ENCODE peak calls at places on chromosomes 6 and 20, in five cellular contexts. G is type B pancreatic cell, D is coronary artery, O is endothelial cell, R is pancreas. U is an unnamed sample.

GRCh38 chr6:79724816-79725215 is 93.7 kb downstream of the SH3BGRL2 start:
- DNase-seq in G (no peak), D (no peak), O (no peak), R (no peak), U (no peak)

GRCh38 chr20:59428441-59429205 is 128.2 kb downstream of the EDN3 start:
- DNase-seq in G (no peak), D (no peak), O (no peak), R (no peak), U (no peak)

GRCh38 chr20:58723628-58723984 is 31.0 kb downstream of the NPEPL1 start:
- DNase-seq in G (peak), D (no peak), O (no peak), R (no peak), U (no peak)

GRCh38 chr20:34579936-34580587 is 21.5 kb downstream of the MAP1LC3A start:
- DNase-seq in G (no peak), D (peak), O (no peak), R (no peak), U (peak)

GRCh38 chr6:120826253-120826652 is 508.0 kb downstream of the TBC1D32 start:
- DNase-seq in G (no peak), D (no peak), O (peak), R (peak), U (no peak)

GRCh38 chr6:127176175-127176574 is 57.7 kb downstream of the RSPO3 start:
- DNase-seq in G (no peak), D (no peak), O (no peak), R (no peak), U (no peak)

GRCh38 chr6:10655508-10656055 is 38.8 kb downstream of the C6orf52 start:
- DNase-seq in G (no peak), D (no peak), O (no peak), R (no peak), U (peak)

GRCh38 chr20:46605181-46605580 is 46.1 kb downstream of the SLC13A3 start:
- DNase-seq in G (no peak), D (no peak), O (no peak), R (no peak), U (no peak)

GRCh38 chr20:16556299-16556698 is 16.9 kb downstream of the KIF16B start:
- DNase-seq in G (no peak), D (no peak), O (no peak), R (no peak), U (no peak)

GRCh38 chr6:21596379-21597242 is 3.1 kb downstream of the SOX4 start:
- DNase-seq in G (peak), D (peak), O (peak), R (peak), U (peak)

GRCh38 chr20:3616250-3616649 is 46.9 kb downstream of the GFRA4 start:
- DNase-seq in G (no peak), D (no peak), O (no peak), R (peak), U (no peak)

GRCh38 chr20:3622411-3622810 is 40.8 kb downstream of the GFRA4 start:
- DNase-seq in G (no peak), D (no peak), O (no peak), R (no peak), U (no peak)

DNA sequence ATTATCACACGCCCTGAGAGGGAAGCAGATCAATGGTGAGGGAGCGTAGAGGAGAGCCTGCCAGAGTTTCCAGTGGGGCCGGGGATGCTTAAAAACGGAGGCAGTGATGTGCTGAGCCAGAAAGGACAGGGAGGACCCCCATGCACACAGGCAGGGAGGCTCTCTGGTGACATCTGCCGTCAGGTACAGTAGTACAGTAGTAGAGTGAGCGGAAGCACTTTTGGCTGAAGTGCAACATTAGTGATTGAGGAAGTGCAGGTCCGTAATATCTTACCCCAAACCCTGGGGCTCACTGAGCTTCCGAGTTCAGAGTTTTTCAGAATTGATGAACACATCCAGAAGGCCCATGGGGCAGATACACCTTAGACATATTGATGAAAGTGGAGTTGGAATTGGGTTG is 42.1 kb downstream of the GFRA4 start:
- DNase-seq in G (no peak), D (no peak), O (peak), R (no peak), U (no peak)
- TF ChIP-seq CTCF in G (no peak), D (no peak), O (no peak), R (no peak), U (no peak)

DNA sequence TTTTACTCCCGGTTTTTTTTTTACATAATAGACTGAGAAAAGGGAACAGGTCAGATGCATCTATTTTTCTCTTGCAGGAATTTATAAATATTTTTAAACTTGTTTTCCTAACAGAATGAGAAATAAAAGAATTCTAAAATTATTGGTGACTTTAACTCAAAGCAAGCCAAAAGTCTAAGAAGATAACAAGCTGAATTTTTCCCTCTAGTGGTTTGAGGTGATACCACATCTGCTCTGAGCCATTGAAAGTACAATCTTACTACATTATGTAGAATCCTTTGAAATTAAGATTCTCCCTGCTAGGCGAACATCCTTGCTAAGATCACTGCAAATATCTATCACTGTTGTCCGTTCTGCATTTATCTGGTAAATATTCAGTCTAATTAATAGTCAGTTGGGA is 10.7 kb upstream of the STMND1 start:
- DNase-seq in G (no peak), D (no peak), O (no peak), R (no peak), U (no peak)
- TF ChIP-seq CTCF in G (peak), D (no peak), O (peak), R (no peak), U (no peak)

GRCh38 chr6:70166088-70166958 is 136.6 kb downstream of the COL9A1 start:
- DNase-seq in G (no peak), D (no peak), O (peak), R (peak), U (peak)
- TF ChIP-seq CTCF in G (peak), D (no peak), O (peak), R (peak), U (peak)

GRCh38 chr6:30543824-30544223 is 12.5 kb downstream of the GNL1 start:
- DNase-seq in G (no peak), D (no peak), O (no peak), R (no peak), U (no peak)

GRCh38 chr6:30544666-30545272 is 11.5 kb downstream of the GNL1 start:
- DNase-seq in G (no peak), D (no peak), O (no peak), R (no peak), U (peak)

GRCh38 chr6:30542404-30542725 is 13.9 kb downstream of the GNL1 start:
- DNase-seq in G (no peak), D (no peak), O (no peak), R (no peak), U (no peak)

GRCh38 chr6:30541515-30542403 is 14.5 kb downstream of the GNL1 start:
- DNase-seq in G (peak), D (no peak), O (peak), R (peak), U (peak)

DNA sequence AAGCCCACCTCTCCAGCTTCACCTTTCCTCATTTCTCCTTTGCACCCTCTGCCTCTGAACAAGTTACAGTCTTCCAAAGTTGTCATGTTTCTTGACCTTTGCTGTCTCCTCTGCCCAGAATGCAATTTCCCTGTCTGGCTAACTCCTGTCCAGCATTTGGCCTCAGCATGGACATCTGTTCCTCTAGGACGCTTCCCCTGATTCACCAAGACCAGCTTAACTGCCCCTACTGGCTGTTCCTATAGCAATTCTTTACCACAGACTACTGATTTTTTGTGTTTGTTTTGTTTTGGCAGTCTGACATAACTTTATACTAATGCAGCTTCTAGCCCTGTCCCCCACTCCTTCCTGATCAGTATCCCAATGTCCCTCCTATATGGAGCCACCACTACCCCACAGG is 13.4 kb downstream of the GNL1 start:
- DNase-seq in G (no peak), D (no peak), O (peak), R (no peak), U (no peak)
- TF ChIP-seq CTCF in G (peak), D (no peak), O (no peak), R (no peak), U (no peak)